ENCODE peak calls at places on chromosomes 16 and 17, in five cellular contexts. One of them, this sample, is unnamed.

GRCh38 chr17:58335779-58336455 is 7.3 kb upstream of the TSPOAP1 start:
- DNase-seq in H1: no peak
- DNase-seq in A549: no peak
- DNase-seq in IMR-90: no peak
- DNase-seq in ovary: no peak
- DNase-seq in this sample: peak

GRCh38 chr17:57868007-57868774 is 18.3 kb upstream of the MRPS23 start:
- DNase-seq in H1: peak
- DNase-seq in A549: peak
- DNase-seq in IMR-90: peak
- DNase-seq in ovary: peak
- DNase-seq in this sample: no peak

GRCh38 chr17:5555254-5555653 is 29.1 kb downstream of the NLRP1 start:
- DNase-seq in H1: no peak
- DNase-seq in A549: no peak
- DNase-seq in IMR-90: peak
- DNase-seq in ovary: no peak
- DNase-seq in this sample: no peak

GRCh38 chr17:16945513-16946201 is 26.3 kb downstream of the TNFRSF13B start:
- DNase-seq in H1: peak
- DNase-seq in A549: no peak
- DNase-seq in IMR-90: no peak
- DNase-seq in ovary: no peak
- DNase-seq in this sample: no peak

GRCh38 chr17:7130626-7131467 is 16.2 kb upstream of the ASGR2 start:
- DNase-seq in H1: no peak
- DNase-seq in A549: no peak
- DNase-seq in IMR-90: no peak
- DNase-seq in ovary: no peak
- DNase-seq in this sample: no peak

GRCh38 chr17:56121661-56122060 is 31.6 kb upstream of the ANKFN1 start:
- DNase-seq in H1: no peak
- DNase-seq in A549: no peak
- DNase-seq in IMR-90: no peak
- DNase-seq in ovary: no peak
- DNase-seq in this sample: no peak

GRCh38 chr16:1794908-1795666 is 1.6 kb upstream of the IGFALS start:
- DNase-seq in H1: no peak
- DNase-seq in A549: no peak
- DNase-seq in IMR-90: no peak
- DNase-seq in ovary: no peak
- DNase-seq in this sample: no peak

GRCh38 chr17:5809056-5809455 is 224.7 kb upstream of the NLRP1 start:
- DNase-seq in H1: no peak
- DNase-seq in A549: no peak
- DNase-seq in IMR-90: no peak
- DNase-seq in ovary: no peak
- DNase-seq in this sample: peak

GRCh38 chr16:67967183-67967955 is 1.1 kb downstream of the SLC12A4 start:
- DNase-seq in H1: no peak
- DNase-seq in A549: no peak
- DNase-seq in IMR-90: no peak
- DNase-seq in ovary: no peak
- DNase-seq in this sample: peak

GRCh38 chr16:27526169-27526568 is 23.5 kb downstream of the GTF3C1 start:
- DNase-seq in H1: no peak
- DNase-seq in A549: no peak
- DNase-seq in IMR-90: no peak
- DNase-seq in ovary: no peak
- DNase-seq in this sample: peak

GRCh38 chr16:59201821-59202220 is 467.7 kb upstream of the GOT2 start:
- DNase-seq in H1: no peak
- DNase-seq in A549: no peak
- DNase-seq in IMR-90: no peak
- DNase-seq in ovary: no peak
- DNase-seq in this sample: no peak

GRCh38 chr16:82452002-82452741 is 174.6 kb upstream of the CDH13 start:
- DNase-seq in H1: no peak
- DNase-seq in A549: no peak
- DNase-seq in IMR-90: no peak
- DNase-seq in ovary: no peak
- DNase-seq in this sample: no peak

DNA sequence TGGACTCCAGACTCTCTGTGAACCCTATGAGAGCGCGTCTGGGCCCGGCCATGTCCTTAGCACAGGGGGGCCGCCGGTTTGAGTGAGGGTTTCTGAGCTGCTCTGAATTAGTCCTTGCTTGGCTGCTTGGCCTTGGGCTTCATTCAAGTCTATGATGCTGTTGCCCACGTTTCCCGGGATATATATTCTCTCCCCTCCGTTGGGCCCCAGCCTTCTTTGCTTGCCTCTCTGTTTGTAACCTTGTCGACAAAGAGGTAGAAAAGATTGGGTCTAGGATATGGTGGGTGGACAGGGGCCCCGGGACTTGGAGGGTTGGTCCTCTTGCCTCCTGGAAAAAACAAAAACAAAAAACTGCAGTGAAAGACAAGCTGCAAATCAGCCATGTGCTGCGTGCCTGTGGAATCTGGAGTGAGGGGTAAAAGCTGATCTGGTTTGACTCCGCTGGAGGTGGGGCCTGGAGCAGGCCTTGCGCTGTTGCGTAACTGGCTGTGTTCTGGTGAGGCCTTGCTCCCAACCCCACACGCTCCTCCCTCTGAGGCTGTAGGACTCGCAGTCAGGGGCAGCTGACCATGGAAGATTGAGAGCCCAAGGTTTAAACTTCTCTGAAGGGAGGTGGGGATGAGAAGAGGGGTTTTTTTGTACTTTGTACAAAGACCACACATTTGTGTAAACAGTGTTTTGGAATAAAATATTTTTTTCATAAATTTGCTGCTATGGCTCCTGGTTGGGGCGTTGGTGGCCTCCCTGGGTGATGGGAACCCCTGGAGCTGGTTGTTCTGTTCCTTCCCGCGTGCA is 23.1 kb downstream of the STAT5A start:
- DNase-seq in H1: no peak
- DNase-seq in A549: no peak
- DNase-seq in IMR-90: peak
- DNase-seq in ovary: peak
- DNase-seq in this sample: peak
- TF ChIP-seq POLR2A in H1: no peak
- TF ChIP-seq POLR2A in A549: no peak
- TF ChIP-seq POLR2A in IMR-90: no peak
- TF ChIP-seq POLR2A in ovary: peak
- TF ChIP-seq POLR2A in this sample: peak

GRCh38 chr17:44311562-44312181 is 3.3 kb downstream of the RUNDC3A start:
- DNase-seq in H1: no peak
- DNase-seq in A549: no peak
- DNase-seq in IMR-90: no peak
- DNase-seq in ovary: no peak
- DNase-seq in this sample: no peak
- TF ChIP-seq POLR2A in H1: no peak
- TF ChIP-seq POLR2A in A549: no peak
- TF ChIP-seq POLR2A in IMR-90: no peak
- TF ChIP-seq POLR2A in ovary: no peak
- TF ChIP-seq POLR2A in this sample: no peak

DNA sequence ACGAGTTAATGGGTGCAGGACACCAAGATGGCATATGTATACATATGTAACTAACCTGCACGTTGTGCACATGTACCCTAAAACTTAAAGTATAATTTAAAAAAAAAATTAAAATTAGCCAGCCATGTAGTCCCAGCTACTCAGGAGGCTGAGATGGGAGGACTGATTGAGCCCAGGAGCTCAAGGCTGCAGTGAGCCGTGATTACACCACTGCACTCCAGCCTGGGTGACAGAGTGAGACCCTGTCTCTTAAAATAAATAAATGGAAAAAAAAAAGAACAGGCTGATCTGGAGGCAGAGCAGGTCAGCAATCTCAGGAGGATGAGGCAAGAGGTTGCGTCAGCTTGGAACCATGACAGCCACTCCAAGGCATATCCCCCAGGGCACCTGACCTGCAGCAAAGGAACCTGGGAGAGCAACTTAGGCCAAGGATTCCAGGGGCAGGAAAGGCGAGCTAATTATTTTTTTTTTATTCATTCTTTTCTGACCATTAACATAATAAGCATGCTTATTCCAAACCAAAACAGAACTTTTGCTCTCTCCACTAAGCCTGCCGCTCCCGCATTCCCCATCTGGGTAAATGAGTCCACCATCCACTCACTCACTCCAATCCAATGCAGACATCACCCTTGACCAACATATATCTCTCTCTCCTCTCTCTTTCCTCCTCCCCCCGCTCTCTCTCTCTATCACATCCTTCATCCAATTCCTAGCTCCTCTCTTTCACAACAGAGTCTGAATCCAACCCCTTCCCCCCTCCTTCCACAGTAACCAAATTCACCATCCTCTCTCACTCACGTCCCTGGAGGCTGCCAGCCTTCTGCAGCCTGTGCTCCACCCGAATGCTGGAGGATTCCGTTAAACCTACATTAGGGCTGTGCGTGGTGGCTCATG is 47.7 kb downstream of the TK2 start:
- DNase-seq in H1: no peak
- DNase-seq in A549: no peak
- DNase-seq in IMR-90: peak
- DNase-seq in ovary: peak
- DNase-seq in this sample: no peak
- TF ChIP-seq POLR2A in H1: no peak
- TF ChIP-seq POLR2A in A549: no peak
- TF ChIP-seq POLR2A in IMR-90: no peak
- TF ChIP-seq POLR2A in ovary: no peak
- TF ChIP-seq POLR2A in this sample: no peak

GRCh38 chr17:44352922-44353655 is 8.0 kb downstream of the GRN start:
- DNase-seq in H1: no peak
- DNase-seq in A549: no peak
- DNase-seq in IMR-90: no peak
- DNase-seq in ovary: no peak
- DNase-seq in this sample: no peak

GRCh38 chr17:44351961-44352921 is 7.1 kb downstream of the GRN start:
- DNase-seq in H1: no peak
- DNase-seq in A549: no peak
- DNase-seq in IMR-90: no peak
- DNase-seq in ovary: no peak
- DNase-seq in this sample: no peak

GRCh38 chr17:44355310-44355640 is 8.4 kb downstream of the FAM171A2 start:
- DNase-seq in H1: no peak
- DNase-seq in A549: no peak
- DNase-seq in IMR-90: no peak
- DNase-seq in ovary: no peak
- DNase-seq in this sample: no peak

GRCh38 chr17:44354582-44355309 is 8.9 kb downstream of the FAM171A2 start:
- DNase-seq in H1: peak
- DNase-seq in A549: no peak
- DNase-seq in IMR-90: no peak
- DNase-seq in ovary: no peak
- DNase-seq in this sample: peak

GRCh38 chr17:44353656-44354331 is 8.7 kb downstream of the GRN start:
- DNase-seq in H1: peak
- DNase-seq in A549: no peak
- DNase-seq in IMR-90: no peak
- DNase-seq in ovary: no peak
- DNase-seq in this sample: peak
- TF ChIP-seq POLR2A in H1: no peak
- TF ChIP-seq POLR2A in A549: no peak
- TF ChIP-seq POLR2A in IMR-90: no peak
- TF ChIP-seq POLR2A in ovary: no peak
- TF ChIP-seq POLR2A in this sample: no peak

GRCh38 chr16:70428178-70428998 is 10.5 kb downstream of the ST3GAL2 start:
- DNase-seq in H1: peak
- DNase-seq in A549: peak
- DNase-seq in IMR-90: peak
- DNase-seq in ovary: peak
- DNase-seq in this sample: peak
- TF ChIP-seq POLR2A in H1: no peak
- TF ChIP-seq POLR2A in A549: no peak
- TF ChIP-seq POLR2A in IMR-90: peak
- TF ChIP-seq POLR2A in ovary: no peak
- TF ChIP-seq POLR2A in this sample: peak

GRCh38 chr17:80847506-80848230 is 144.0 kb upstream of the CHMP6 start:
- DNase-seq in H1: no peak
- DNase-seq in A549: no peak
- DNase-seq in IMR-90: no peak
- DNase-seq in ovary: no peak
- DNase-seq in this sample: peak

GRCh38 chr17:80850817-80851216 is 140.8 kb upstream of the CHMP6 start:
- DNase-seq in H1: no peak
- DNase-seq in A549: no peak
- DNase-seq in IMR-90: peak
- DNase-seq in ovary: no peak
- DNase-seq in this sample: no peak

GRCh38 chr17:80850109-80850508 is 141.5 kb upstream of the CHMP6 start:
- DNase-seq in H1: no peak
- DNase-seq in A549: no peak
- DNase-seq in IMR-90: no peak
- DNase-seq in ovary: no peak
- DNase-seq in this sample: no peak

GRCh38 chr17:80848449-80849102 is 143.1 kb upstream of the CHMP6 start:
- DNase-seq in H1: no peak
- DNase-seq in A549: no peak
- DNase-seq in IMR-90: no peak
- DNase-seq in ovary: no peak
- DNase-seq in this sample: no peak

DNA sequence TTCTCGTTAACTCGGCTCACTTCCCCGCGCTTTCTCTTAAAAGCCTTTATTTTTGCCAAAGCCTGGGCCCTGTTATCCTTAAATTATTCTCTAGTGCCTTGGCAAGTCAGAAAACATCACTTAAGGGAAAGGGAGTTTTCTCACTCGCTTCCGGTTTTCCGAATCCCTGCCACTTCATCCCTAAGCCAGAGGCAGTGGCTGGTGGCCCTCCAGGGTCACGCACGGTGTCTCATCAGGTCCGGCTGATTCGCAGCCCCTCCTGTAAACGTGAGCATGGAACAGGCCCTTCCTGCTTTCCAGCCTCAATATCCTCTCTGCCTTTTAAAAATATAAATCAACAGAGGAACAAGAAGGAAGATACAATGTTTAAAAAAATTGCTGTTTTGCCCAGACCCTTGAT is 142.5 kb upstream of the CHMP6 start:
- DNase-seq in H1: no peak
- DNase-seq in A549: no peak
- DNase-seq in IMR-90: no peak
- DNase-seq in ovary: no peak
- DNase-seq in this sample: no peak
- TF ChIP-seq POLR2A in H1: no peak
- TF ChIP-seq POLR2A in A549: no peak
- TF ChIP-seq POLR2A in IMR-90: no peak
- TF ChIP-seq POLR2A in ovary: no peak
- TF ChIP-seq POLR2A in this sample: no peak